ENCODE peak calls at places on chromosome 21, in eight cellular contexts. P is cardiac muscle cell; U is K562; Y is CD8-positive, alpha-beta T cell; G is lower leg skin; F is GM12864; K is brain microvascular endothelial cell; T is cardiac fibroblast. B is an unnamed sample.
A peak's percentile ranks its signal among the peaks of the same experiment; 100 is the strongest.

GRCh38 chr21:23401278-23401677 is 2206.0 kb downstream of the MRPL39 start:
- DNase-seq in P (peak; percentile 18), U (no peak), Y (no peak), G (no peak), F (no peak), K (no peak), T (peak; percentile 2), B (no peak)

GRCh38 chr21:45989355-45990048 is 7.9 kb downstream of the COL6A1 start:
- DNase-seq in P (no peak), U (no peak), Y (no peak), G (peak; percentile 86), F (no peak), K (no peak), T (no peak), B (no peak)

GRCh38 chr21:34967509-34968289 is 81.4 kb downstream of the RUNX1 start:
- DNase-seq in P (no peak), U (peak; percentile 37), Y (no peak), G (no peak), F (no peak), K (no peak), T (no peak), B (no peak)

GRCh38 chr21:17435565-17436543 is 77.0 kb upstream of the CXADR start:
- DNase-seq in P (no peak), U (no peak), Y (no peak), G (no peak), F (no peak), K (no peak), T (no peak), B (no peak)

GRCh38 chr21:33836408-33836807 is 79.2 kb downstream of the ATP5PO start:
- DNase-seq in P (no peak), U (no peak), Y (no peak), G (peak; percentile 58), F (no peak), K (no peak), T (no peak), B (no peak)

GRCh38 chr21:14401217-14401616 is 18.3 kb upstream of the HSPA13 start:
- DNase-seq in P (no peak), U (no peak), Y (no peak), G (no peak), F (no peak), K (no peak), T (no peak), B (no peak)

GRCh38 chr21:37636152-37636860 is 269.7 kb downstream of the DYRK1A start:
- DNase-seq in P (peak; percentile 53), U (no peak), Y (no peak), G (no peak), F (no peak), K (peak; percentile 83), T (peak; percentile 64), B (peak; percentile 87)

GRCh38 chr21:38898422-38899098 is 92.8 kb downstream of the ETS2 start:
- DNase-seq in P (no peak), U (no peak), Y (no peak), G (no peak), F (no peak), K (no peak), T (no peak), B (no peak)

GRCh38 chr21:38669186-38669585 is 136.5 kb upstream of the ETS2 start:
- DNase-seq in P (peak; percentile 23), U (peak; percentile 25), Y (no peak), G (no peak), F (no peak), K (peak; percentile 8), T (peak; percentile 59), B (no peak)

GRCh38 chr21:46431884-46432488 is 26.7 kb upstream of the DIP2A start:
- DNase-seq in P (no peak), U (no peak), Y (no peak), G (no peak), F (no peak), K (no peak), T (no peak), B (no peak)

GRCh38 chr21:28160378-28160777 is 832.3 kb downstream of the LTN1 start:
- DNase-seq in P (no peak), U (no peak), Y (no peak), G (no peak), F (no peak), K (no peak), T (peak; percentile 28), B (no peak)

GRCh38 chr21:25342811-25343210 is 264.5 kb downstream of the MRPL39 start:
- DNase-seq in P (no peak), U (no peak), Y (no peak), G (no peak), F (no peak), K (no peak), T (peak; percentile 29), B (peak; percentile 34)

GRCh38 chr21:37863842-37864241 is 52.4 kb downstream of the KCNJ6 start:
- DNase-seq in P (no peak), U (no peak), Y (no peak), G (no peak), F (no peak), K (peak; percentile 92), T (peak; percentile 34), B (no peak)

GRCh38 chr21:14480601-14481000 is 65.5 kb downstream of the SAMSN1 start:
- DNase-seq in P (no peak), U (no peak), Y (no peak), G (no peak), F (no peak), K (no peak), T (peak; percentile 3), B (no peak)

GRCh38 chr21:18493420-18493819 is 89.8 kb upstream of the TMPRSS15 start:
- DNase-seq in P (no peak), U (no peak), Y (no peak), G (no peak), F (no peak), K (peak; percentile 38), T (no peak), B (no peak)

GRCh38 chr21:16211339-16212303 is 481.8 kb downstream of the USP25 start:
- DNase-seq in P (peak; percentile 41), U (no peak), Y (no peak), G (no peak), F (no peak), K (peak; percentile 22), T (peak; percentile 20), B (no peak)
- H3K4me3 ChIP-seq in P (peak overlapping the region; percentile 9), U (no peak overlapping the region), Y (no peak overlapping the region), G (no peak overlapping the region), F (no peak overlapping the region), K (no peak overlapping the region), T (no peak overlapping the region), B (no peak overlapping the region)

GRCh38 chr21:40383951-40384350 is 463.0 kb downstream of the DSCAM start:
- DNase-seq in P (no peak), U (no peak), Y (no peak), G (no peak), F (no peak), K (no peak), T (no peak), B (no peak)

GRCh38 chr21:40388046-40388445 is 458.9 kb downstream of the DSCAM start:
- DNase-seq in P (no peak), U (no peak), Y (no peak), G (no peak), F (no peak), K (no peak), T (no peak), B (no peak)

GRCh38 chr21:40386301-40386911 is 460.6 kb downstream of the DSCAM start:
- DNase-seq in P (peak; percentile 77), U (peak; percentile 45), Y (no peak), G (no peak), F (no peak), K (no peak), T (no peak), B (no peak)

GRCh38 chr21:40386981-40387380 is 460.0 kb downstream of the DSCAM start:
- DNase-seq in P (no peak), U (no peak), Y (no peak), G (no peak), F (no peak), K (no peak), T (no peak), B (no peak)

DNA sequence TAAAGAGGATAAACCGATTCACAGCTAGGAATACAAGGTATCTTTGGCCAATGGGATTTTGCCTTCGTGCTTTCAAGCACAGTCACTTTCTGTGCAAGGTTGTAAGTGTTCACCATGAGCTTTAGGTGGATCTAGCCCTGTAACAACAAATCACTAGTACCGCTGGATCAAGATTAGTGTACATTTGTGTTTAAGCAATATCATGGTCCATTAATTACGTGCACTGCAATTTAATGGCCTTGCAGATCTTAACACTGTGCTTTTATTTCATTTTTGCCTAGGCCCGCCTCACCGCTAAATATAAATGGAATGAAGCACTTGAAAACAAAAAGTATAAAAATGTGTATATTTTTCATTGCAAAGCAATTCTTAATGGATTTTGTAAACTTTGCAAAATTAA is 461.1 kb downstream of the DSCAM start:
- DNase-seq in P (no peak), U (no peak), Y (no peak), G (no peak), F (no peak), K (no peak), T (no peak), B (no peak)
- TF ChIP-seq CTCF in P (no peak), U (no peak), Y (no peak), G (no peak), F (no peak), K (no peak), T (no peak), B (no peak)

GRCh38 chr21:32135401-32136363 is 143.2 kb downstream of the MIS18A start:
- DNase-seq in P (no peak), U (no peak), Y (no peak), G (no peak), F (peak; percentile 46), K (peak; percentile 1), T (no peak), B (peak; percentile 65)
- H3K4me3 ChIP-seq in P (no peak overlapping the region), U (no peak overlapping the region), Y (no peak overlapping the region), G (no peak overlapping the region), F (no peak overlapping the region), K (no peak overlapping the region), T (no peak overlapping the region), B (no peak overlapping the region)

GRCh38 chr21:41130883-41131282 is 37.1 kb upstream of the BACE2 start:
- DNase-seq in P (no peak), U (no peak), Y (no peak), G (peak; percentile 29), F (no peak), K (no peak), T (no peak), B (no peak)

GRCh38 chr21:41135715-41136114 is 32.2 kb upstream of the BACE2 start:
- DNase-seq in P (no peak), U (no peak), Y (no peak), G (peak; percentile 64), F (no peak), K (no peak), T (no peak), B (no peak)

GRCh38 chr21:41137401-41137800 is 30.6 kb upstream of the BACE2 start:
- DNase-seq in P (no peak), U (no peak), Y (no peak), G (peak; percentile 79), F (no peak), K (no peak), T (no peak), B (no peak)

GRCh38 chr21:41136286-41136685 is 31.7 kb upstream of the BACE2 start:
- DNase-seq in P (no peak), U (no peak), Y (no peak), G (no peak), F (no peak), K (no peak), T (no peak), B (no peak)

GRCh38 chr21:41133896-41134522 is 34.0 kb upstream of the BACE2 start:
- DNase-seq in P (peak; percentile 48), U (peak; percentile 65), Y (no peak), G (no peak), F (no peak), K (peak; percentile 28), T (peak; percentile 41), B (no peak)
- TF ChIP-seq CTCF in P (peak; percentile 65), U (peak; percentile 39), Y (no peak), G (no peak), F (peak; percentile 60), K (peak; percentile 72), T (peak; percentile 60), B (peak; percentile 67)

B was measured in BJ.